ENCODE peak calls at places on chromosomes 13 and 19, in six cellular contexts. E is AG04450; A is cardiac muscle cell; O is CD4-positive, CD25-positive, alpha-beta regulatory T cell; S is lower lobe of right lung; P is pancreas. R is an unnamed sample.

GRCh38 chr19:16153582-16154336 is 10.3 kb downstream of the HSH2D start:
- DNase-seq in E (no peak), A (no peak), O (no peak), S (no peak), P (no peak), R (peak)

GRCh38 chr13:51041126-51041525 is 69.9 kb downstream of the C13orf42 start:
- DNase-seq in E (no peak), A (no peak), O (no peak), S (no peak), P (no peak), R (no peak)

GRCh38 chr13:84118845-84119409 is 236.7 kb upstream of the SLITRK1 start:
- DNase-seq in E (no peak), A (no peak), O (no peak), S (no peak), P (no peak), R (no peak)

GRCh38 chr13:32737111-32737571 is 150.9 kb downstream of the PDS5B start:
- DNase-seq in E (no peak), A (no peak), O (no peak), S (no peak), P (no peak), R (no peak)

GRCh38 chr19:45153339-45154063 is 7.3 kb downstream of the NKPD1 start:
- DNase-seq in E (no peak), A (peak), O (peak), S (no peak), P (no peak), R (peak)

GRCh38 chr13:75423946-75424345 is 58.0 kb downstream of the TBC1D4 start:
- DNase-seq in E (no peak), A (no peak), O (no peak), S (no peak), P (no peak), R (no peak)

GRCh38 chr13:49225358-49226042 is 5.4 kb downstream of the MLNR start:
- DNase-seq in E (no peak), A (no peak), O (no peak), S (no peak), P (no peak), R (no peak)

GRCh38 chr19:10228925-10229324 is 2.2 kb downstream of the S1PR2 start:
- DNase-seq in E (no peak), A (peak), O (peak), S (no peak), P (no peak), R (peak)

GRCh38 chr19:13334801-13335481 is 171.3 kb downstream of the CACNA1A start:
- DNase-seq in E (no peak), A (no peak), O (no peak), S (no peak), P (no peak), R (no peak)

GRCh38 chr19:5648464-5648863 is 25.6 kb downstream of the SAFB start:
- DNase-seq in E (no peak), A (no peak), O (no peak), S (no peak), P (no peak), R (no peak)

GRCh38 chr19:5651361-5651760 is 28.5 kb downstream of the SAFB start:
- DNase-seq in E (no peak), A (no peak), O (no peak), S (peak), P (no peak), R (no peak)

GRCh38 chr19:5654931-5655330 is 25.4 kb downstream of the MICOS13 start:
- DNase-seq in E (no peak), A (no peak), O (no peak), S (peak), P (no peak), R (no peak)

GRCh38 chr19:5655412-5655811 is 24.9 kb downstream of the MICOS13 start:
- DNase-seq in E (no peak), A (no peak), O (no peak), S (peak), P (no peak), R (no peak)

DNA sequence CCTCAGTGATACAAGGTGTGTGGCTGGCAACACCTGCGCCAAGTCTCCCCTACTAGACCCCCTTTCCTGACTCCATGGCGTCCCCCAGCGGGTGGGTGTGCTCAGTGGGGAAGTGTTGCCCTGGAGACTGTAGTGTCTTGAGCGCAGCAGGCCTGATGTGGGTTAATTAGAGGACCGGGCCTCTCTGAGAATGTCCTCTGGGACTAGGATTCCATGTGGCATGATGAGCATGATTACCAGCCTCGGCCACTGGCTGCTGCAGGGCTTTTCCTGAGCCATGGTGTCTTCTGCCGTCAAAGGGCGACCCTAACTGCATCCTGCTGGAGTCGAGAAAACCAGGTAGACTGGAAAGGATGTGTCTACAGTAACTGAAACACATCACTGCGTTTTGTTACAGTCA is 28.1 kb downstream of the MICOS13 start:
- DNase-seq in E (no peak), A (no peak), O (no peak), S (peak), P (no peak), R (no peak)
- H3K27ac ChIP-seq in E (no peak), A (no peak), O (no peak), S (no peak), P (no peak), R (no peak)

GRCh38 chr19:3396881-3397265 is 30.5 kb downstream of the NFIC start:
- DNase-seq in E (no peak), A (no peak), O (no peak), S (no peak), P (no peak), R (no peak)
- H3K27ac ChIP-seq in E (peak), A (no peak), O (no peak), S (peak), P (peak), R (no peak)

DNA sequence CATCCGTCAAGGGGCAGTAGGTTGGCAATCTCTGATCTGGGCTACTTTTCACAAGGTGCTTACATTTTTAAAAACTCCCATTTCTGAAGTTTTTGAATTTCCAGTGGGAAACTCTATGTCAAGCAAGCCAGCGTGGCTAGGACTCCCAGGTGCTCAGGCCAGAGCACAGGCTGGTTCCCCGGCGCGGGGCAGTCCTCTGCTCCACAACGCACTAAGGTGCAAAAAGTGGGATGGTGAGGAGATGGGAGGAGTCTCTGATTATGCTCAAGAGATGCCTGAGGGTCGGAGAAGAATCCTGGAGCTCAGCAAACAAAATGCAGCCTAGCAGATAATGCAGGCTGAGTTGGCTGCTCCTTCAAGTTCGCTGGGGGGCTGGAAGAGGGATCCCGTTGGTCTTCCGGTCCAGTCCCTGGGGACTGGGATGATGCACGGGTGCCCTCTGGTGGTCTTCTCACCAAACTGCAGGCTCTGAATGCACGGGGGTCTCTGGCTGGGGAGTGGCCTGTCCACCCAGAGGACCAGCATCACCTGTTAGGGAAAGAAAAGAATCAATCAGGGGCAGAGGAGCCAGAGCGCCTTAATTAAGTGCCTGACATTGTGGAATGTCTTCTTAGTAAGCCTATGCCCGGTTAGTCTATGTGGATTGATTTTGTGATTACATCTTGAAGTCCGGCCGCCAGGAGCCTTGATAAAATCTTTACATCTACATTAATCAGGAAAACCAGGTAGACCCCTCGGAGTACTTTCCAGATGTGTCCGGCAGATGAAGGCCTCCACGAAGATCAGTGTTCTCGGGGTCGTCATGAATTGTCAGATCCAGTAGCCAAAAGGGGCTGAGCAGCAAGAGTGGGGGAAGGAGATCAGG is 244.4 kb upstream of the MAB21L1 start:
- DNase-seq in E (no peak), A (peak), O (no peak), S (peak), P (peak), R (peak)
- H3K27ac ChIP-seq in E (no peak), A (no peak), O (no peak), S (no peak), P (no peak), R (no peak)

GRCh38 chr19:2795827-2796658 is 10.7 kb downstream of the THOP1 start:
- DNase-seq in E (no peak), A (no peak), O (no peak), S (no peak), P (no peak), R (no peak)
- H3K27ac ChIP-seq in E (no peak), A (no peak), O (no peak), S (no peak), P (no peak), R (no peak)

GRCh38 chr19:50725218-50725931 is 2.2 kb downstream of the CLEC11A start:
- DNase-seq in E (no peak), A (no peak), O (no peak), S (no peak), P (no peak), R (no peak)

GRCh38 chr19:50724522-50725217 is 1.5 kb downstream of the CLEC11A start:
- DNase-seq in E (peak), A (peak), O (peak), S (peak), P (peak), R (peak)

GRCh38 chr19:50729894-50730293 is 6.7 kb downstream of the CLEC11A start:
- DNase-seq in E (no peak), A (no peak), O (no peak), S (no peak), P (no peak), R (peak)

GRCh38 chr19:50725932-50726230 is 2.7 kb downstream of the CLEC11A start:
- DNase-seq in E (no peak), A (no peak), O (no peak), S (no peak), P (no peak), R (no peak)

GRCh38 chr19:50728084-50728737 is 5.0 kb downstream of the CLEC11A start:
- DNase-seq in E (no peak), A (peak), O (no peak), S (peak), P (no peak), R (peak)
- H3K27ac ChIP-seq in E (no peak), A (no peak), O (no peak), S (no peak), P (no peak), R (peak)

DNA sequence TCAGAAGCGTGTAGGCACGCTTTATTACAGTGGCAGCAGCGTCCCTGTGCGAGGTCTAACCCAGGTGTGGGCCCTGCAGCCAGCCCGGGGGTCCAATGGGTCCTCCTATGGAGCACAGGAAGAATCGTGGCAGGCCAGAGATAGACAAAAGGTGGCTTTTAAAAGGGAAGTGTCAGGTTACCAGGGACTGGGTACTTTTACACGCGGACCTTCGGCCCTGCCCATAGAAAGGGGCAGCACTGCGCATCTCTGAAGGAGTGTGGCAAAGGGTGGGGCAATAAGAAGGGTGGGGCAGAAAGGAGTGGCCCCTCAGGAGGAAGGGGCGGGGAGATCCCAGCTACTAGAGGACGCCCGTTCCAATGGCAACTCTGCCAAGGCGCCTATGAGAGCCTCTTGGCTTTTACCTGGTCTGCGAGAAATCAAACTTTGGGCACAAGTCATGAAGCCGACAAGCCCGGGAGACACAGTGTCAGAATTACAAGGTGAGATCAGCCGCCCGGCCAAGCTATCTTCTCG is 1419.8 kb downstream of the UQCRFS1 start:
- DNase-seq in E (peak), A (peak), O (peak), S (peak), P (no peak), R (peak)
- H3K27ac ChIP-seq in E (peak), A (peak), O (peak), S (peak), P (peak), R (peak)

R was measured in K562.